ENCODE peak calls at places on chromosomes 7 and 10, in six cellular contexts. Z is AG04450, P is lower leg skin, T is fibroblast of lung, E is hepatocyte, H is IMR-90. C is an unnamed sample.

GRCh38 chr10:103254538-103255325 is 9.0 kb downstream of the RPEL1 start:
- DNase-seq in Z (no peak), P (no peak), T (no peak), E (no peak), H (peak; percentile 40), C (no peak)

GRCh38 chr10:85513450-85513849 is 853.1 kb downstream of the GRID1 start:
- DNase-seq in Z (no peak), P (no peak), T (no peak), E (no peak), H (no peak), C (no peak)

GRCh38 chr10:23432161-23432560 is 6.7 kb upstream of the OTUD1 start:
- DNase-seq in Z (no peak), P (no peak), T (peak; percentile 51), E (peak; percentile 14), H (no peak), C (no peak)

GRCh38 chr7:116408166-116408565 is 91.4 kb upstream of the CAV2 start:
- DNase-seq in Z (no peak), P (no peak), T (no peak), E (no peak), H (no peak), C (no peak)

GRCh38 chr10:96205580-96205979 is 65.8 kb downstream of the BLNK start:
- DNase-seq in Z (no peak), P (no peak), T (no peak), E (no peak), H (no peak), C (no peak)

GRCh38 chr10:110456523-110457091 is 41.1 kb upstream of the DUSP5 start:
- DNase-seq in Z (no peak), P (peak; percentile 60), T (no peak), E (no peak), H (peak; percentile 67), C (no peak)

GRCh38 chr7:45654341-45654740 is 80.2 kb downstream of the ADCY1 start:
- DNase-seq in Z (no peak), P (no peak), T (no peak), E (no peak), H (no peak), C (no peak)

GRCh38 chr7:74453321-74454011 is at the start of gene GTF2IRD1:
- DNase-seq in Z (peak; percentile 44), P (peak; percentile 95), T (peak; percentile 77), E (peak; percentile 90), H (peak; percentile 73), C (peak; percentile 35)

GRCh38 chr7:134420509-134421125 is 38.3 kb downstream of the AKR1B1 start:
- DNase-seq in Z (peak; percentile 7), P (peak; percentile 67), T (peak; percentile 69), E (peak; percentile 74), H (peak; percentile 55), C (peak; percentile 28)

GRCh38 chr10:60615551-60615950 is 162.7 kb upstream of the CDK1 start:
- DNase-seq in Z (no peak), P (no peak), T (peak; percentile 55), E (no peak), H (no peak), C (no peak)

GRCh38 chr10:113610636-113611601 is 52.9 kb downstream of the NRAP start:
- DNase-seq in Z (no peak), P (no peak), T (no peak), E (no peak), H (no peak), C (peak; percentile 22)

GRCh38 chr10:132618158-132618924 is 80.8 kb downstream of the INPP5A start:
- DNase-seq in Z (no peak), P (peak; percentile 54), T (peak; percentile 34), E (no peak), H (peak; percentile 46), C (no peak)

GRCh38 chr10:6173203-6173602 is 29.5 kb upstream of the PFKFB3 start:
- DNase-seq in Z (no peak), P (no peak), T (no peak), E (no peak), H (no peak), C (no peak)

GRCh38 chr7:50088463-50089129 is 4.5 kb downstream of the ZPBP start:
- DNase-seq in Z (no peak), P (no peak), T (no peak), E (no peak), H (no peak), C (no peak)

GRCh38 chr7:154451480-154452457 is 399.6 kb downstream of the DPP6 start:
- DNase-seq in Z (no peak), P (no peak), T (no peak), E (no peak), H (no peak), C (no peak)

GRCh38 chr10:62637249-62638061 is 167.1 kb upstream of the ADO start:
- DNase-seq in Z (no peak), P (no peak), T (peak; percentile 61), E (no peak), H (peak; percentile 61), C (no peak)

GRCh38 chr7:134954197-134955082 is 31.9 kb upstream of the AGBL3 start:
- DNase-seq in Z (no peak), P (no peak), T (peak; percentile 72), E (peak; percentile 39), H (peak; percentile 54), C (no peak)

GRCh38 chr7:21939858-21940322 is 5.8 kb downstream of the CDCA7L start:
- DNase-seq in Z (no peak), P (no peak), T (no peak), E (no peak), H (no peak), C (no peak)

GRCh38 chr7:123770378-123770777 is 21.6 kb upstream of the WASL start:
- DNase-seq in Z (no peak), P (no peak), T (peak; percentile 34), E (no peak), H (no peak), C (peak; percentile 51)

GRCh38 chr10:16663472-16663871 is 141.8 kb upstream of the C1QL3 start:
- DNase-seq in Z (no peak), P (no peak), T (no peak), E (no peak), H (no peak), C (no peak)

GRCh38 chr10:132113206-132113605 is 47.5 kb downstream of the JAKMIP3 start:
- DNase-seq in Z (no peak), P (peak; percentile 9), T (no peak), E (no peak), H (no peak), C (no peak)

GRCh38 chr10:28677889-28678686 is 767 bp downstream of the BAMBI start:
- DNase-seq in Z (no peak), P (peak; percentile 88), T (peak; percentile 28), E (peak; percentile 49), H (peak; percentile 22), C (no peak)

GRCh38 chr7:12727455-12728191 is 40.2 kb downstream of the ARL4A start:
- DNase-seq in Z (no peak), P (no peak), T (no peak), E (no peak), H (peak; percentile 10), C (no peak)

GRCh38 chr10:33239257-33239656 is 95.2 kb downstream of the NRP1 start:
- DNase-seq in Z (no peak), P (no peak), T (no peak), E (no peak), H (no peak), C (no peak)
- TF ChIP-seq CTCF in Z (no peak), P (no peak), T (no peak), E (no peak), H (no peak), C (no peak)

DNA sequence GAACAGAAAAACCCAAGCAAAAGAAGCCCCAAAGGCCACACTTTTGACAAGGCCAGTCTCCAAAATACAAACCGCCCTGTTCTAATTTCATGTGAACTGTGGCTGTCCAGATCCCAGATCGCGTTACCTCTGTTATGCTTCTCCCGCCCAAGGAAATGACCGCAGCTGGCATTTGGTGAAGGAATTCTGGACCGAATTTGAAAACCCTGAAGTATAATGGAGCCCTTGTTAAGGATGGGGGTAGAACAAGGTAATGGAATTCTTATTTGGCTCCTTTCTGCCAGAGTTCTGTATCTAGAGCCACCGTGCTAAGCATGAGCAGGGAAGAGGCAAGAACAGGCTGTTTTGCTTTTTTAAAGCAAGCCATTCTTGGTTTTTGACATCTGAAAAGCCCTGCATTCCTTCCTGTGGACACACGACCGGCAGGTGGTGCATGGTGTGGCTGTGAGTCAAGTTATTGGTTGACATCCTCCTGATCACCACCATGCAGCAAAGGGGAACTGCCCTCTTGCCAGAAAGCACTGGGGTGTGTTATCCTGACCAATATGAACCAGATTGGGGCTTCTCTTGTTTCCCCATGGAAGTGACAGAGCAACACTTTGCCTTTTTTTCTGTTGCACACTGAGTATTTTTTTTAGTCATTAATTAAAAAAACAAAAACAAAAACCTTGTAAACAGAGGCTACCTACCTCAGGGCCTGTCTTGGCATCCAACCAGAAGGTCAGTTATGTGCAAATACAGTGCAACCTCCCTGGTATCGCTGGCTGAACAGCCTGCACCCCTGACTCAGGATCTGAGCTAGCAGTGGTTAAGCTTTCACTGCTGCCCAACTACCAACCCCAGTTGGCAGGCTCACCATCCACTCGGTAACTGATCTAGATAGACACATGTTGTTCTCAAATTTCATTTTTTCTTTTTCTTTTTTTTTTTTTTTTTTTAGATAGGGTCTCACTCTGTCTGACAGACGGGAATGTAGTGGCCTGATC is 14.2 kb downstream of the UCMA start:
- DNase-seq in Z (no peak), P (peak; percentile 52), T (no peak), E (peak; percentile 32), H (peak; percentile 7), C (no peak)
- H3K4me3 ChIP-seq in Z (no peak overlapping the region), P (no peak overlapping the region), T (no peak overlapping the region), E (no peak overlapping the region), H (no peak overlapping the region), C (no peak overlapping the region)

GRCh38 chr7:27662490-27663205 is at the start of gene HIBADH:
- DNase-seq in Z (peak; percentile 98), P (peak; percentile 100), T (peak; percentile 100), E (peak; percentile 99), H (peak; percentile 99), C (peak; percentile 96)
- TF ChIP-seq CTCF in Z (peak; percentile 16), P (no peak), T (no peak), E (peak; percentile 1), H (peak; percentile 11), C (peak; percentile 4)

DNA sequence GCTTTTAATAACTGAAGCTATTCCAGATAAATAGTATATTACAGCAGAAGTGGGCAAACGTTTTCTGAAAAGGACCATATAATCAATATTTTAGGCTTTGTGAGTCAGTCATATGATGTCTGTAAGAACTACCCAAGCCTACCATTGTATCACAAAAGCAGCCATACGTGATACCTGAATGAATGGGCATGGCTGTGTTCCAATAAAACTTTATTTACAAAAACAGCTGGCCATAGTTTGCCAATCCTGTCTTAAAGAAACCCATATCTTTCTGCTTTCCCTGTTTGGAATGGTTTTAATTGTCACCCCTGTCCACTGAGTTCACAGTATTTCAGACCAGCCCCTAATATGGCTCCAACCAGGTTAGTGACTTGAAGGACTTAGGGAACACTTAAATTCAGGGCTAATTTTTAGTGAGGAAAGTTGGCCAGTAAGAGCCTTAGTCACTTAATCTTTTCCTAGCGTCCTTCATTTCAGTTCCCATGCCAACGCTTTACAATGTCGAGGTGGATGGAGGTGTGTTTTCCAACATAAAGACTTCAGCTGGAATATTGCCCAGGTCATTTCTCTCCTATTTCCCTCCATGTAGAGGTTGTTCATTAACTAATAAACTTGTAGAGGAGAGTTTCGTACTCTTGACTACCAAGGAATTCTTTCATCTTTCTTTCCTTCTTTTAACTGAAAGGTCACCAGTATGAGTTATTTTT is 184.6 kb downstream of the TRIL start:
- DNase-seq in Z (no peak), P (no peak), T (no peak), E (no peak), H (no peak), C (no peak)
- H3K4me3 ChIP-seq in Z (no peak overlapping the region), P (no peak overlapping the region), T (no peak overlapping the region), E (no peak overlapping the region), H (no peak overlapping the region), C (no peak overlapping the region)